ENCODE peak calls at places on chromosomes 12 and 14, in eight cellular contexts. One of them, this sample, is unnamed.

GRCh38 chr14:61253064-61253753 is 27.9 kb downstream of the TMEM30B start:
- DNase-seq in amniotic stem cell: no peak
- DNase-seq in activated gamma-delta T cell: no peak
- DNase-seq in HCEC 1CT: no peak
- DNase-seq in GOT3: no peak
- DNase-seq in mucosa of descending colon: no peak
- DNase-seq in left ventricle myocardium inferior: no peak
- DNase-seq in MCF 10A: no peak
- DNase-seq in this sample: no peak

GRCh38 chr12:131761638-131762037 is 50.7 kb downstream of the SFSWAP start:
- DNase-seq in mucosa of descending colon: no peak
- DNase-seq in activated gamma-delta T cell: no peak
- DNase-seq in left ventricle myocardium inferior: no peak
- DNase-seq in GOT3: no peak
- DNase-seq in HCEC 1CT: no peak
- DNase-seq in MCF 10A: no peak
- DNase-seq in amniotic stem cell: no peak
- DNase-seq in this sample: no peak

GRCh38 chr14:92914087-92914656 is 8.8 kb upstream of the CHGA start:
- DNase-seq in activated gamma-delta T cell: no peak
- DNase-seq in amniotic stem cell: no peak
- DNase-seq in GOT3: no peak
- DNase-seq in HCEC 1CT: no peak
- DNase-seq in left ventricle myocardium inferior: no peak
- DNase-seq in MCF 10A: peak
- DNase-seq in mucosa of descending colon: no peak
- DNase-seq in this sample: no peak

GRCh38 chr12:85179680-85180300 is 100.2 kb upstream of the ALX1 start:
- DNase-seq in activated gamma-delta T cell: no peak
- DNase-seq in GOT3: no peak
- DNase-seq in amniotic stem cell: peak
- DNase-seq in HCEC 1CT: peak
- DNase-seq in left ventricle myocardium inferior: no peak
- DNase-seq in MCF 10A: peak
- DNase-seq in mucosa of descending colon: no peak
- DNase-seq in this sample: no peak

GRCh38 chr12:78210894-78211302 is 380.2 kb downstream of the NAV3 start:
- DNase-seq in GOT3: no peak
- DNase-seq in HCEC 1CT: peak
- DNase-seq in mucosa of descending colon: no peak
- DNase-seq in MCF 10A: peak
- DNase-seq in amniotic stem cell: no peak
- DNase-seq in activated gamma-delta T cell: no peak
- DNase-seq in left ventricle myocardium inferior: no peak
- DNase-seq in this sample: no peak

GRCh38 chr12:40106655-40107054 is 774 bp upstream of the SLC2A13 start:
- DNase-seq in amniotic stem cell: no peak
- DNase-seq in HCEC 1CT: no peak
- DNase-seq in activated gamma-delta T cell: no peak
- DNase-seq in left ventricle myocardium inferior: no peak
- DNase-seq in mucosa of descending colon: no peak
- DNase-seq in MCF 10A: peak
- DNase-seq in GOT3: no peak
- DNase-seq in this sample: peak

GRCh38 chr12:105409881-105410471 is 79.5 kb downstream of the C12orf75 start:
- DNase-seq in MCF 10A: peak
- DNase-seq in activated gamma-delta T cell: no peak
- DNase-seq in left ventricle myocardium inferior: peak
- DNase-seq in amniotic stem cell: no peak
- DNase-seq in mucosa of descending colon: no peak
- DNase-seq in GOT3: no peak
- DNase-seq in HCEC 1CT: no peak
- DNase-seq in this sample: peak

GRCh38 chr12:114681149-114681849 is 2.7 kb downstream of the TBX3 start:
- DNase-seq in mucosa of descending colon: no peak
- DNase-seq in GOT3: no peak
- DNase-seq in MCF 10A: peak
- DNase-seq in HCEC 1CT: no peak
- DNase-seq in amniotic stem cell: no peak
- DNase-seq in left ventricle myocardium inferior: no peak
- DNase-seq in activated gamma-delta T cell: no peak
- DNase-seq in this sample: no peak

GRCh38 chr12:56676851-56677601 is 11.1 kb downstream of the PTGES3 start:
- DNase-seq in HCEC 1CT: no peak
- DNase-seq in activated gamma-delta T cell: no peak
- DNase-seq in MCF 10A: no peak
- DNase-seq in mucosa of descending colon: peak
- DNase-seq in left ventricle myocardium inferior: no peak
- DNase-seq in amniotic stem cell: no peak
- DNase-seq in GOT3: no peak
- DNase-seq in this sample: no peak

GRCh38 chr12:80848858-80849257 is 88.9 kb downstream of the LIN7A start:
- DNase-seq in left ventricle myocardium inferior: no peak
- DNase-seq in GOT3: no peak
- DNase-seq in MCF 10A: no peak
- DNase-seq in amniotic stem cell: no peak
- DNase-seq in mucosa of descending colon: no peak
- DNase-seq in HCEC 1CT: no peak
- DNase-seq in activated gamma-delta T cell: no peak
- DNase-seq in this sample: no peak

GRCh38 chr14:29077916-29078315 is 311.3 kb downstream of the FOXG1 start:
- DNase-seq in left ventricle myocardium inferior: no peak
- DNase-seq in mucosa of descending colon: no peak
- DNase-seq in MCF 10A: no peak
- DNase-seq in amniotic stem cell: no peak
- DNase-seq in activated gamma-delta T cell: no peak
- DNase-seq in HCEC 1CT: no peak
- DNase-seq in GOT3: no peak
- DNase-seq in this sample: no peak

GRCh38 chr12:60101715-60102114 is 505.9 kb downstream of the SLC16A7 start:
- DNase-seq in amniotic stem cell: no peak
- DNase-seq in GOT3: no peak
- DNase-seq in MCF 10A: no peak
- DNase-seq in activated gamma-delta T cell: no peak
- DNase-seq in left ventricle myocardium inferior: no peak
- DNase-seq in HCEC 1CT: peak
- DNase-seq in mucosa of descending colon: no peak
- DNase-seq in this sample: no peak

GRCh38 chr14:90697146-90697545 is 119.1 kb downstream of the TTC7B start:
- DNase-seq in GOT3: no peak
- DNase-seq in mucosa of descending colon: no peak
- DNase-seq in activated gamma-delta T cell: no peak
- DNase-seq in MCF 10A: no peak
- DNase-seq in left ventricle myocardium inferior: no peak
- DNase-seq in HCEC 1CT: no peak
- DNase-seq in amniotic stem cell: no peak
- DNase-seq in this sample: no peak

GRCh38 chr12:108801736-108802665 is 55.4 kb downstream of the SSH1 start:
- DNase-seq in mucosa of descending colon: no peak
- DNase-seq in amniotic stem cell: peak
- DNase-seq in HCEC 1CT: peak
- DNase-seq in left ventricle myocardium inferior: peak
- DNase-seq in GOT3: no peak
- DNase-seq in activated gamma-delta T cell: no peak
- DNase-seq in MCF 10A: no peak
- DNase-seq in this sample: no peak

GRCh38 chr14:80664576-80664975 is 277.0 kb downstream of the CEP128 start:
- DNase-seq in mucosa of descending colon: no peak
- DNase-seq in activated gamma-delta T cell: no peak
- DNase-seq in left ventricle myocardium inferior: no peak
- DNase-seq in amniotic stem cell: no peak
- DNase-seq in HCEC 1CT: peak
- DNase-seq in MCF 10A: no peak
- DNase-seq in GOT3: no peak
- DNase-seq in this sample: no peak

GRCh38 chr12:112234303-112234702 is 108.9 kb downstream of the TRAFD1 start:
- DNase-seq in GOT3: no peak
- DNase-seq in mucosa of descending colon: no peak
- DNase-seq in MCF 10A: no peak
- DNase-seq in amniotic stem cell: no peak
- DNase-seq in activated gamma-delta T cell: no peak
- DNase-seq in HCEC 1CT: no peak
- DNase-seq in left ventricle myocardium inferior: no peak
- DNase-seq in this sample: no peak

GRCh38 chr12:79155703-79156102 is 291.1 kb downstream of the SYT1 start:
- DNase-seq in mucosa of descending colon: no peak
- DNase-seq in amniotic stem cell: no peak
- DNase-seq in left ventricle myocardium inferior: no peak
- DNase-seq in activated gamma-delta T cell: no peak
- DNase-seq in GOT3: no peak
- DNase-seq in MCF 10A: peak
- DNase-seq in HCEC 1CT: peak
- DNase-seq in this sample: no peak

GRCh38 chr12:101826766-101827368 is 3.9 kb downstream of the GNPTAB start:
- DNase-seq in left ventricle myocardium inferior: no peak
- DNase-seq in HCEC 1CT: no peak
- DNase-seq in MCF 10A: no peak
- DNase-seq in amniotic stem cell: no peak
- DNase-seq in GOT3: no peak
- DNase-seq in mucosa of descending colon: no peak
- DNase-seq in activated gamma-delta T cell: no peak
- DNase-seq in this sample: no peak

GRCh38 chr12:26870491-26871419 is 37.8 kb upstream of the ITPR2 start:
- DNase-seq in GOT3: no peak
- DNase-seq in mucosa of descending colon: no peak
- DNase-seq in left ventricle myocardium inferior: peak
- DNase-seq in MCF 10A: peak
- DNase-seq in HCEC 1CT: peak
- DNase-seq in amniotic stem cell: no peak
- DNase-seq in activated gamma-delta T cell: no peak
- DNase-seq in this sample: no peak

GRCh38 chr14:46951103-46951502 is 299.5 kb upstream of the RPL10L start:
- DNase-seq in mucosa of descending colon: no peak
- DNase-seq in HCEC 1CT: no peak
- DNase-seq in GOT3: no peak
- DNase-seq in left ventricle myocardium inferior: no peak
- DNase-seq in MCF 10A: no peak
- DNase-seq in activated gamma-delta T cell: no peak
- DNase-seq in amniotic stem cell: no peak
- DNase-seq in this sample: no peak

GRCh38 chr12:101777476-101777875 is 38.2 kb upstream of the SYCP3 start:
- DNase-seq in GOT3: no peak
- DNase-seq in HCEC 1CT: no peak
- DNase-seq in activated gamma-delta T cell: no peak
- DNase-seq in amniotic stem cell: no peak
- DNase-seq in mucosa of descending colon: no peak
- DNase-seq in MCF 10A: no peak
- DNase-seq in left ventricle myocardium inferior: no peak
- DNase-seq in this sample: no peak

GRCh38 chr14:21454843-21455550 is 926 bp downstream of the CHD8 start:
- DNase-seq in left ventricle myocardium inferior: no peak
- DNase-seq in GOT3: no peak
- DNase-seq in amniotic stem cell: no peak
- DNase-seq in MCF 10A: no peak
- DNase-seq in mucosa of descending colon: no peak
- DNase-seq in HCEC 1CT: no peak
- DNase-seq in activated gamma-delta T cell: no peak
- DNase-seq in this sample: peak

This sample was measured in naive thymus-derived CD4-positive, alpha-beta T cell.